ENCODE peak calls at places on chromosomes 11 and 22, in five cellular contexts. P, A, L, M and U are unnamed samples.

GRCh38 chr11:120096756-120097191 is 41.1 kb downstream of the TRIM29 start:
- DNase-seq in P (no peak), A (no peak), L (no peak), M (no peak), U (no peak)

GRCh38 chr11:109752212-109752825 is 330.3 kb downstream of the C11orf87 start:
- DNase-seq in P (no peak), A (no peak), L (no peak), M (no peak), U (no peak)

GRCh38 chr22:37744589-37744988 is 47.7 kb downstream of the TRIOBP start:
- DNase-seq in P (no peak), A (no peak), L (no peak), M (no peak), U (no peak)

GRCh38 chr22:20316844-20317401 is 2.9 kb downstream of the DGCR6L start:
- DNase-seq in P (no peak), A (no peak), L (no peak), M (no peak), U (no peak)

GRCh38 chr22:36818010-36818642 is 1.3 kb upstream of the PVALB start:
- DNase-seq in P (no peak), A (peak; percentile 17), L (no peak), M (no peak), U (no peak)

GRCh38 chr11:126592496-126593410 is 237.3 kb downstream of the ST3GAL4 start:
- DNase-seq in P (no peak), A (no peak), L (no peak), M (no peak), U (no peak)

GRCh38 chr11:46335271-46335670 is 12.0 kb upstream of the DGKZ start:
- DNase-seq in P (no peak), A (no peak), L (no peak), M (no peak), U (no peak)

GRCh38 chr11:1969036-1969435 is 21.9 kb downstream of the MRPL23 start:
- DNase-seq in P (no peak), A (no peak), L (no peak), M (no peak), U (no peak)

GRCh38 chr11:79441159-79441875 is 487 bp upstream of the TENM4 start:
- DNase-seq in P (no peak), A (peak; percentile 23), L (no peak), M (no peak), U (no peak)

GRCh38 chr22:37509026-37509886 is 10.0 kb downstream of the CARD10 start:
- DNase-seq in P (no peak), A (no peak), L (no peak), M (no peak), U (no peak)

GRCh38 chr11:36131719-36132349 is 157.4 kb downstream of the COMMD9 start:
- DNase-seq in P (no peak), A (peak; percentile 67), L (no peak), M (peak; percentile 48), U (no peak)

GRCh38 chr22:39435616-39436015 is 21.2 kb upstream of the MGAT3 start:
- DNase-seq in P (no peak), A (no peak), L (no peak), M (no peak), U (no peak)

DNA sequence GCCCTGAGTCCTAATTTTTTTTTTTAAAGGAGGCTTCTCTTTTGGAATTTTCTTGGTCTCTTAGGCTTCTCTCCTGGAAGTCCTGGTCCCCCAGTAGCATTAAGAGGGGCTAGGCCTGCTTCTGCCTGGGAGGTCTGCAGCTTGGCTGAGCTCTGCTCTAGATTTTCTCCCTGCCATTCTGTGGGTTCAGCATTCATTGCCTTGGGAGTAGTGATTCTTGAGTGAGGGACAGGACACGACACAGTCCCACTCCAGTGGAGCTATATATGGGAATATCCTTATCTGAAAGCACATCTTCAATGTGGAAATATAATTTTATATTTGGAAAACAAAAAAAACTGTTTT is 3.7 kb downstream of the IGSF22 start:
- DNase-seq in P (no peak), A (no peak), L (no peak), M (no peak), U (no peak)
- TF ChIP-seq CTCF in P (no peak), A (no peak), L (no peak), M (no peak), U (peak; percentile 53)

GRCh38 chr11:70082829-70083228 is 4.7 kb downstream of the ANO1 start:
- DNase-seq in P (no peak), A (no peak), L (no peak), M (peak; percentile 27), U (no peak)
- TF ChIP-seq CTCF in P (no peak), A (peak; percentile 17), L (peak; percentile 25), M (no peak), U (peak; percentile 53)

DNA sequence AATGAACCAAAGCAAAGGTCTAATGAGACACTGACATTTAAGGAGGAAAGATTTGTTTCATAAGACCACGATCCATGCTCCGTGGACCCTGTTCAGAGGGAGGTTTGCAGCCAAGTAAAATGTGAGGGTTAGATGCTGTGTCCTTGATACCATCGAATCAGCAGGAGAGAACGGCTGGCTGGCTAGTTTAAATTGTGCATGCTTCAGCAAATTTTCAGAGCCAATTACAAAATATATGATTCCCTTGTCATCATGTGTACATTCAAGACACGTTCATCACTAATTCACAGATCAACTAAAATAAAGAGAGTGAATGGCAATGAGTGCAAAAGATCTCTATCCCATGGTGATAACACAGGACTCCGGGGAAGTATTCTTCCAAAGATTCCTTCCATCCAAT is 960.9 kb upstream of the FAT3 start:
- DNase-seq in P (no peak), A (no peak), L (no peak), M (no peak), U (no peak)
- TF ChIP-seq CTCF in P (no peak), A (no peak), L (no peak), M (no peak), U (no peak)

DNA sequence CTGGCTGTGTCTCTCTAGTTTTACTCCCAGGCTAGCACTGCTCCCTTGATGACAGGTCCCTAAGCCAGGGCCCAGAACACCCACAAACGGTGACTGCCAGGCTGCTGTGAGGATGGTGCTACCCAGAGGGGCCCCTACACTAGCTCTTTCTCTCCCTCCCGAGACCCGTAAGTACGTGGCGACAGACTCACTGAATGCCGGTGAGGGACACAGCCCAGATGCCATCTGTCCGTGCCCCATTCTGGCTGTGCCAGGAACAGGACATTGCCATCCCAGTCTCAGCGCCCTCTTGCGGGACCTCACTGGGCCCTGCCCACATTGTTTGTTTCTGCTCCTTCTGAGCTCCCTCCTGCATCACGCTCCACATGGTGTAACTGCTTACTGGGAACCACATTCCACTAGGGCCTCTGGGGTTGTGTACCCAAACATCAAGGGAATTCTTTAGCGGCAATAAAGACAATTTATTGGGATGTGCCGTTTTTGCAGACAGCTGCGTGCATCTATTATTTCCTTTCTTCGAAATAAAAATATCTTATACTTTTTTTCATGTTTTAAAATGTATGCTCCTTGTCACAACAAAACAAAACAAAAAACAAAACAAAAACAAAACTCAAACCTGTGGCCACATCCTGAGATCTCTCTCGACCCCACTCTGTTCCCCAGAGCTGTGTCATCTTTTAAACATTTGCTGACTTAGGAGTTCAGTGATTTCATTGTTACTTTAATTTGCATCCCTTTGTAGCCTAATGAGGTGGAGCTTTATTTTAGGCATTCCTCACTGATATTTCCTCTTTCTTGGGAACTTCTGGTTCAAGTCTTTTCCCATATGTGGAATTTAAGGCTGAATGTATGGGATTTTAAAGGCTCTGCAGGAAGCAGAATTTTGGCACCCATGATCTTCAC is 4.4 kb upstream of the TPCN2 start:
- DNase-seq in P (no peak), A (peak; percentile 58), L (peak; percentile 20), M (peak; percentile 63), U (no peak)
- TF ChIP-seq CTCF in P (peak; percentile 37), A (peak; percentile 38), L (peak; percentile 55), M (no peak), U (peak; percentile 84)

GRCh38 chr11:44728491-44728910 is 1.7 kb downstream of the TSPAN18 start:
- DNase-seq in P (no peak), A (no peak), L (no peak), M (no peak), U (no peak)

GRCh38 chr11:44728085-44728410 is 1.3 kb downstream of the TSPAN18 start:
- DNase-seq in P (peak; percentile 95), A (no peak), L (no peak), M (no peak), U (no peak)

GRCh38 chr11:44727114-44727372 is 281 bp downstream of the TSPAN18 start:
- DNase-seq in P (no peak), A (no peak), L (no peak), M (no peak), U (no peak)

GRCh38 chr11:44726278-44727113 is at the start of gene TSPAN18:
- DNase-seq in P (no peak), A (no peak), L (peak; percentile 65), M (peak; percentile 48), U (no peak)

GRCh38 chr11:44727373-44728084 is 767 bp downstream of the TSPAN18 start:
- DNase-seq in P (no peak), A (peak; percentile 52), L (peak; percentile 73), M (peak; percentile 92), U (no peak)
- TF ChIP-seq CTCF in P (peak; percentile 96), A (peak; percentile 67), L (peak; percentile 83), M (peak; percentile 96), U (peak; percentile 100)

GRCh38 chr11:125183641-125184040 is 19.1 kb downstream of the PKNOX2 start:
- DNase-seq in P (no peak), A (no peak), L (no peak), M (no peak), U (no peak)
- TF ChIP-seq CTCF in P (no peak), A (no peak), L (no peak), M (no peak), U (no peak)